ENCODE peak calls at places on chromosomes 1 and 21, in five cellular contexts. V, L, M, P and K are unnamed samples.

GRCh38 chr1:3858231-3858981 is 1.1 kb downstream of the DFFB start:
- DNase-seq in M (no peak), P (no peak), L (peak), V (no peak), K (peak)

GRCh38 chr21:27132270-27132669 is 165.4 kb upstream of the ADAMTS5 start:
- DNase-seq in L (no peak), M (no peak), P (no peak), V (no peak), K (no peak)

GRCh38 chr1:109769335-109770078 is 5.8 kb upstream of the EPS8L3 start:
- DNase-seq in L (no peak), V (no peak), P (no peak), M (no peak), K (no peak)

GRCh38 chr1:89565521-89565920 is 40.9 kb downstream of the LRRC8B start:
- DNase-seq in V (no peak), P (no peak), M (no peak), L (no peak), K (no peak)

GRCh38 chr21:44482581-44483287 is 27.4 kb downstream of the LRRC3 start:
- DNase-seq in M (no peak), L (no peak), P (no peak), V (no peak), K (no peak)

GRCh38 chr1:4633346-4633745 is 21.1 kb upstream of the AJAP1 start:
- DNase-seq in L (no peak), P (no peak), M (no peak), V (peak), K (no peak)

GRCh38 chr1:29949676-29950075 is 713.4 kb downstream of the PTPRU start:
- DNase-seq in L (no peak), V (no peak), M (no peak), P (no peak), K (no peak)

GRCh38 chr1:156126701-156127534 is 12.4 kb downstream of the LMNA start:
- DNase-seq in M (no peak), L (no peak), P (peak), V (peak), K (no peak)

GRCh38 chr1:174768949-174769348 is 230.8 kb upstream of the CACYBP start:
- DNase-seq in P (no peak), L (no peak), V (no peak), M (no peak), K (no peak)

GRCh38 chr1:40394456-40395172 is 21.1 kb downstream of the SMAP2 start:
- DNase-seq in V (peak), M (no peak), L (no peak), P (no peak), K (no peak)

GRCh38 chr1:232968965-232969364 is 18.6 kb downstream of the NTPCR start:
- DNase-seq in P (peak), M (no peak), V (no peak), L (no peak), K (peak)

GRCh38 chr1:110463695-110464094 is 12.7 kb downstream of the PROK1 start:
- DNase-seq in M (no peak), V (no peak), L (no peak), P (no peak), K (no peak)

GRCh38 chr1:177351361-177352108 is 180.8 kb downstream of the BRINP2 start:
- DNase-seq in M (no peak), L (no peak), P (no peak), V (no peak), K (peak)

GRCh38 chr1:5448486-5448885 is 543.7 kb downstream of the NPHP4 start:
- DNase-seq in L (no peak), P (peak), M (peak), V (no peak), K (no peak)

GRCh38 chr21:41895643-41896493 is 16.7 kb upstream of the PRDM15 start:
- DNase-seq in V (no peak), P (peak), M (no peak), L (no peak), K (no peak)